ENCODE peak calls at places on chromosomes 13 and 19, in ten cellular contexts. L is activated CD4-positive, alpha-beta memory T cell treated with anti-CD3 and anti-CD28 coated beads for 36 hours; A is stimulated activated CD4-positive, alpha-beta T cell treated with anti-CD3 and anti-CD28 coated beads, TNF-alpha, amount 100 ng/mL, for 1 hour; E is GM23338; Z is progenitor cell of endocrine pancreas; O is activated naive CD4-positive, alpha-beta T cell treated with Interleukin-2 at 50 U/mL for 16 hours; W is posterior cingulate gyrus; U is NCI-H1436; G is Calu3; S is MG63. Q is an unnamed sample.

GRCh38 chr19:920051-920857 is 3.1 kb downstream of the KISS1R start:
- DNase-seq in L (peak; percentile 78), O (peak; percentile 72), E (peak; percentile 65), S (no peak), G (peak; percentile 46), W (no peak), A (peak; percentile 38), U (peak; percentile 41), Z (no peak), Q (no peak)

GRCh38 chr13:31274345-31274870 is 74.6 kb downstream of the B3GLCT start:
- DNase-seq in S (no peak), E (no peak), W (no peak), U (no peak), A (no peak), G (no peak), L (no peak), O (no peak), Z (no peak), Q (no peak)

GRCh38 chr13:105462981-105463380 is 1072.5 kb downstream of the EFNB2 start:
- DNase-seq in E (no peak), O (no peak), G (no peak), U (no peak), S (no peak), Z (no peak), W (no peak), A (no peak), L (no peak), Q (no peak)

GRCh38 chr19:11205939-11206570 is 8.7 kb upstream of the KANK2 start:
- DNase-seq in Z (no peak), W (no peak), L (no peak), U (no peak), A (no peak), G (no peak), E (no peak), O (no peak), S (no peak), Q (no peak)

GRCh38 chr13:111043575-111043982 is 71.5 kb upstream of the ARHGEF7 start:
- DNase-seq in Z (no peak), A (no peak), W (no peak), U (no peak), S (no peak), E (no peak), O (no peak), G (peak; percentile 3), L (no peak), Q (no peak)

GRCh38 chr19:38149597-38149996 is 74.4 kb downstream of the DPF1 start:
- DNase-seq in E (peak; percentile 44), G (no peak), W (peak; percentile 80), A (no peak), U (no peak), S (no peak), Z (no peak), O (no peak), L (no peak), Q (no peak)

GRCh38 chr19:15187026-15188007 is 13.5 kb downstream of the NOTCH3 start:
- DNase-seq in E (peak; percentile 82), S (no peak), W (no peak), L (no peak), A (no peak), G (no peak), U (no peak), O (no peak), Z (no peak), Q (no peak)

GRCh38 chr19:6041991-6042421 is 64.1 kb upstream of the RANBP3 start:
- DNase-seq in W (peak; percentile 79), E (no peak), L (no peak), G (no peak), O (no peak), A (no peak), U (no peak), S (no peak), Z (no peak), Q (peak; percentile 32)

GRCh38 chr13:30125422-30126073 is 181.8 kb downstream of the KATNAL1 start:
- DNase-seq in Z (no peak), O (no peak), W (no peak), E (no peak), A (no peak), L (no peak), G (no peak), U (no peak), S (peak; percentile 59), Q (no peak)

GRCh38 chr19:46049597-46049996 is 8.8 kb upstream of the IGFL4 start:
- DNase-seq in Z (no peak), W (no peak), G (peak; percentile 20), S (no peak), E (peak; percentile 89), O (no peak), U (no peak), A (no peak), L (no peak), Q (no peak)

GRCh38 chr19:38304866-38305429 is 897 bp downstream of the C19orf33 start:
- DNase-seq in U (no peak), S (no peak), O (no peak), Z (peak; percentile 55), G (peak; percentile 97), A (no peak), E (peak; percentile 98), L (no peak), W (no peak), Q (no peak)

GRCh38 chr19:18173054-18173571 is 500 bp upstream of the IFI30 start:
- DNase-seq in W (no peak), O (no peak), A (no peak), S (no peak), L (no peak), Z (no peak), U (no peak), G (no peak), E (no peak), Q (no peak)

GRCh38 chr19:3358919-3359849 is 7.2 kb upstream of the NFIC start:
- DNase-seq in U (no peak), G (peak; percentile 37), O (peak; percentile 72), L (peak; percentile 67), A (peak; percentile 45), E (peak; percentile 33), W (peak; percentile 92), S (peak; percentile 65), Z (no peak), Q (no peak)

GRCh38 chr13:32267836-32268439 is 47.2 kb downstream of the ZAR1L start:
- DNase-seq in Z (peak; percentile 27), L (peak; percentile 69), E (peak; percentile 85), U (no peak), O (peak; percentile 50), A (no peak), S (no peak), G (peak; percentile 68), W (no peak), Q (no peak)

GRCh38 chr13:78309497-78310180 is 293.7 kb downstream of the POU4F1 start:
- DNase-seq in O (no peak), L (no peak), U (no peak), G (no peak), A (no peak), Z (no peak), E (no peak), W (no peak), S (no peak), Q (no peak)

Q was measured in type B pancreatic cell.